ENCODE peak calls at places on chromosomes 6 and 20, in six cellular contexts. B, U, J, H, N and E are unnamed samples.

GRCh38 chr20:41116282-41116960 is 20.9 kb upstream of the PLCG1 start:
- DNase-seq in N (no peak), B (no peak), H (peak), J (no peak), U (no peak), E (no peak)

GRCh38 chr6:15366003-15366535 is 120.2 kb downstream of the JARID2 start:
- DNase-seq in N (no peak), B (no peak), J (no peak), U (no peak), H (no peak), E (no peak)

GRCh38 chr6:161594412-161594811 is 320.6 kb upstream of the AGPAT4 start:
- DNase-seq in B (no peak), U (no peak), H (no peak), N (no peak), J (no peak), E (no peak)

GRCh38 chr6:19444481-19444880 is 392.7 kb upstream of the ID4 start:
- DNase-seq in N (no peak), J (no peak), B (peak), U (no peak), H (no peak), E (no peak)

GRCh38 chr6:133512410-133513016 is 271.4 kb downstream of the EYA4 start:
- DNase-seq in N (peak), U (peak), J (no peak), H (peak), B (peak), E (peak)

GRCh38 chr20:19487420-19487819 is 270.6 kb upstream of the RIN2 start:
- DNase-seq in N (no peak), J (no peak), H (no peak), U (no peak), B (no peak), E (no peak)

GRCh38 chr6:108561742-108562502 is 1.2 kb downstream of the FOXO3 start:
- DNase-seq in B (peak), U (peak), H (no peak), J (no peak), N (no peak), E (peak)

GRCh38 chr20:62837790-62838458 is 21.1 kb downstream of the COL9A3 start:
- DNase-seq in N (no peak), U (peak), J (no peak), H (no peak), B (no peak), E (peak)

GRCh38 chr20:63943808-63944077 is 12.5 kb downstream of the UCKL1 start:
- DNase-seq in B (no peak), J (no peak), H (no peak), U (no peak), N (no peak), E (no peak)

GRCh38 chr20:47035191-47035590 is 140.5 kb downstream of the EYA2 start:
- DNase-seq in U (no peak), N (no peak), B (no peak), J (no peak), H (no peak), E (peak)

GRCh38 chr20:2217857-2218529 is 77.8 kb upstream of the TGM3 start:
- DNase-seq in B (no peak), J (peak), H (no peak), U (no peak), N (no peak), E (no peak)

GRCh38 chr6:108820011-108820410 is 28.2 kb upstream of the ARMC2 start:
- DNase-seq in H (no peak), B (no peak), U (no peak), N (no peak), J (no peak), E (no peak)

GRCh38 chr20:23971320-23971719 is 17.3 kb downstream of the GGTLC1 start:
- DNase-seq in B (no peak), N (no peak), J (no peak), H (no peak), U (no peak), E (no peak)

GRCh38 chr6:151389640-151390275 is 1.6 kb downstream of the ZBTB2 start:
- DNase-seq in B (peak), J (no peak), H (peak), N (peak), U (peak), E (peak)

GRCh38 chr6:49257549-49257948 is 205.5 kb downstream of the MMUT start:
- DNase-seq in H (no peak), U (no peak), B (no peak), J (no peak), N (no peak), E (no peak)

GRCh38 chr20:8764289-8764962 is 304.5 kb upstream of the PLCB4 start:
- DNase-seq in U (no peak), B (no peak), N (no peak), H (no peak), J (no peak), E (no peak)

GRCh38 chr20:57224641-57225138 is 41.8 kb downstream of the BMP7 start:
- DNase-seq in J (no peak), H (no peak), N (no peak), B (no peak), U (no peak), E (peak)

GRCh38 chr6:40550096-40550731 is 37.0 kb downstream of the LRFN2 start:
- DNase-seq in U (peak), B (peak), J (no peak), N (peak), H (peak), E (peak)

GRCh38 chr6:28543671-28544131 is 18.0 kb downstream of the GPX5 start:
- DNase-seq in B (no peak), U (no peak), H (no peak), N (no peak), J (no peak), E (peak)

GRCh38 chr6:165456327-165456726 is 146.9 kb upstream of the C6orf118 start:
- DNase-seq in J (no peak), B (peak), H (no peak), U (no peak), N (no peak), E (no peak)

GRCh38 chr6:14468656-14469321 is 351.2 kb downstream of the CD83 start:
- DNase-seq in N (no peak), B (no peak), J (no peak), U (no peak), H (no peak), E (no peak)

GRCh38 chr6:153437193-153437592 is 306.1 kb upstream of the RGS17 start:
- DNase-seq in B (no peak), H (no peak), U (no peak), J (no peak), N (no peak), E (no peak)

GRCh38 chr6:3237761-3238662 is 10.6 kb upstream of the TUBB2B start:
- DNase-seq in N (no peak), U (no peak), J (no peak), B (no peak), H (no peak), E (no peak)

GRCh38 chr20:3239867-3240775 is 1.1 kb upstream of the SLC4A11 start:
- DNase-seq in J (no peak), H (peak), U (no peak), B (no peak), N (no peak), E (no peak)

GRCh38 chr6:140360651-140361050 is 986.2 kb upstream of the CITED2 start:
- DNase-seq in B (peak), U (no peak), J (no peak), H (no peak), N (no peak), E (peak)

GRCh38 chr6:167282165-167282564 is 8.9 kb upstream of the UNC93A start:
- DNase-seq in H (no peak), B (no peak), J (no peak), N (no peak), U (no peak), E (no peak)

GRCh38 chr6:138818496-138819194 is 22.8 kb downstream of the ECT2L start:
- DNase-seq in U (no peak), H (no peak), J (peak), N (no peak), B (no peak), E (no peak)
- TF ChIP-seq SMC3 in U (no peak), H (no peak), J (no peak), N (no peak), B (no peak), E (no peak)

GRCh38 chr6:43367245-43367984 is 2.0 kb downstream of the ZNF318 start:
- DNase-seq in U (no peak), H (no peak), B (peak), J (no peak), N (no peak), E (no peak)

GRCh38 chr6:43373252-43373875 is 3.9 kb upstream of the ZNF318 start:
- DNase-seq in J (no peak), H (no peak), N (no peak), U (no peak), B (no peak), E (no peak)

GRCh38 chr6:43369174-43370002 is at the start of gene ZNF318:
- DNase-seq in H (peak), N (peak), U (peak), J (peak), B (peak), E (peak)

DNA sequence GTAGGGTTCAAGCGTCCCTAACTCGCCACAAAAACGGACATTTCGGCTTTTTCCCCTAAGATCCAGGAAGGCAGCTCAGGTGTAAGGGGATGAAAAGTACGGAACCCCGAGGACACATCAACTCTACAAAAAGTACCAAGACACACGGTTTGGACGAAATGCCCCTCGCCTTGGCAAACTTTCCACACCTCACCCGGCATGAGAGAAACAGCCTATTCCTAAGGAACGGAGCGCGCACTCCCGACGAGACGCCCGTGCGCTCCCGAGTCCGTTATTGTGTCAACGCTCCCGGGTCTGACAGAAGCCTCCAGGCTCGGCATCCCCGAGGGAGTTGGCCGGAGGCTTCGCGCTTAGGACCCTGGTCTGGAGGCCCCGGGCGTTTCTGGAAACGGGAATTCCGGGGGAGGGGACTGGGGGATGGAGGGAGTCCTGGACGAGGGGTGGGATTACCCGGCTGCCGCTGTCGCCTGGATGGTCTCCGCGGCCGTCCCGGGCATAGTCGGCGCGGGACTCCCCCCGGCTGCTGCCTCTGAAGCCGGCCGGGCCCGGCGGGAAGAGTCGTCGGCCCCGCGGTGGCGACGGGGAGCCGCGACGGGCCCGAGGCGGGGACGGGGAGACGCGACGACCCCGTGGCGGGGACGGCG is 808 bp downstream of the ZNF318 start:
- DNase-seq in N (peak), B (peak), U (peak), H (peak), J (no peak), E (peak)
- TF ChIP-seq SMC3 in N (no peak), B (no peak), U (no peak), H (no peak), J (no peak), E (no peak)

GRCh38 chr6:84263557-84263956 is 36.1 kb upstream of the CEP162 start:
- DNase-seq in U (peak), B (no peak), J (no peak), N (no peak), H (no peak), E (no peak)
- TF ChIP-seq SMC3 in U (no peak), B (no peak), J (no peak), N (no peak), H (no peak), E (no peak)

GRCh38 chr6:7176208-7176607 is 68.4 kb downstream of the RREB1 start:
- DNase-seq in H (no peak), J (no peak), B (no peak), N (no peak), U (no peak), E (peak)
- TF ChIP-seq SMC3 in H (no peak), J (no peak), B (no peak), N (no peak), U (no peak), E (no peak)

DNA sequence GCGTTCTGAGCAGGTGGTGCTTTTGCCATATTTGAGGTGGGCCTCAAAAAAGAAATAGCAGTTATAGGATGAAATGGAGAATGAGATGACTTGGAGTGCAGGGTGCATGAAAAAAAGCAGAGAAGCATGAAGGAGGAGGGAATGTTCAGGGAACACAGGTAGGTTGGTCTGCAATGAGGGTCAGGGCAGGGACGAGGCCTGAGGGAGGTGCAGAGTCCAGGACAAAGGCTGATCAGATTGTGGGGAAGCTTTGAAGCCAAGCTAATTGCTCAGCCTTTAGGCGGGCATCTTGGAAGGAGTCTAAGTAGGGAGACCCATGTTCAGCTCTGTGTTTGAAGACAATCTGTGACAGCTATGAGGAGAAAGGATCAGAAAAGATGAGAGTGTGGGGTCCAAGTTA is 12.0 kb downstream of the TRAM2 start:
- DNase-seq in J (no peak), U (no peak), N (no peak), H (no peak), B (no peak), E (no peak)
- TF ChIP-seq SMC3 in J (no peak), U (no peak), N (no peak), H (no peak), B (no peak), E (no peak)

DNA sequence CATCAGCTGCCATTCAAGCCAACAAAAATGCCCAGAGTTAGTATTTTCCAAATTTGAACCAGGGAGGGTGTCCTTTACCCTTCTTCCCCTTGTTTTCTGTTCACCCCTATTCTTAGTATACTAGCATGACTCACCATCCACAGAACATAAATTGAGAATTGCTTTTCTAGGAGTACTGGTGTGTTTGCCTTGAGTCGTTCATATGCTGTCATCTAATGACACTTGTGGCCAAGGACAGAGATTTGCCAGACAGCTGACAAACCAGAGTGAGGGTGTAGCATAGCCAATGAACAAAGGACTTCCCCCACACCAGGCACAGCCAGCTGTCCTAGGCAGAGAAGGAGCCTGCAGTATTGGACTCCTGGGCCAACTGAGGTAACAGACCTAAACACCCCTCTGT is 62.2 kb downstream of the FILIP1 start:
- DNase-seq in J (no peak), B (peak), U (no peak), H (no peak), N (no peak), E (no peak)
- TF ChIP-seq SMC3 in J (no peak), B (no peak), U (no peak), H (no peak), N (no peak), E (no peak)

DNA sequence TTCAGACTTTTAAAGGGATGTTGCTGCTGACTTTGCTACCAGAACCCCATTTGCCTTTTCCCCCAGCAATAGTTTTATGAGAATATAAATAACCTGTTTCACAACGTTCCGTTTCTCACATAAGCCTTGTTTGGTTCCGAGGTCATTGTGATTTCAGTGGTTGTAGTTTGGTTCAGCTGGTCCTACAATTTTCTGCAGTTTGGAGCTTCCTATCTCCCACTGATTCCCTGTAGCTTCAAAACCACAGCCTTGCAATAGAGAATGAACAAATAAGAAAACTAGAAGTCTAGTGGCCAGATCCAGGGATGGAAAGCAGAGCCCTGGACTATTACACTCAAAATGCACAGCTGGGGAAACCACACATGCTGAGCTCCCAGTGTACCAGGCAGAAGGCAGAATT is 24.1 kb upstream of the SH3BGRL2 start:
- DNase-seq in B (peak), N (no peak), H (no peak), U (peak), J (no peak), E (no peak)
- TF ChIP-seq SMC3 in B (no peak), N (no peak), H (no peak), U (no peak), J (no peak), E (no peak)

GRCh38 chr6:89675949-89676753 is 37.6 kb upstream of the LYRM2 start:
- DNase-seq in U (no peak), H (no peak), N (no peak), J (no peak), B (peak), E (peak)

GRCh38 chr6:89669002-89669401 is 30.5 kb upstream of the LYRM2 start:
- DNase-seq in B (peak), N (no peak), H (no peak), U (no peak), J (no peak), E (no peak)

GRCh38 chr6:89667872-89668556 is 29.5 kb upstream of the LYRM2 start:
- DNase-seq in H (no peak), B (no peak), J (no peak), U (no peak), N (no peak), E (no peak)

DNA sequence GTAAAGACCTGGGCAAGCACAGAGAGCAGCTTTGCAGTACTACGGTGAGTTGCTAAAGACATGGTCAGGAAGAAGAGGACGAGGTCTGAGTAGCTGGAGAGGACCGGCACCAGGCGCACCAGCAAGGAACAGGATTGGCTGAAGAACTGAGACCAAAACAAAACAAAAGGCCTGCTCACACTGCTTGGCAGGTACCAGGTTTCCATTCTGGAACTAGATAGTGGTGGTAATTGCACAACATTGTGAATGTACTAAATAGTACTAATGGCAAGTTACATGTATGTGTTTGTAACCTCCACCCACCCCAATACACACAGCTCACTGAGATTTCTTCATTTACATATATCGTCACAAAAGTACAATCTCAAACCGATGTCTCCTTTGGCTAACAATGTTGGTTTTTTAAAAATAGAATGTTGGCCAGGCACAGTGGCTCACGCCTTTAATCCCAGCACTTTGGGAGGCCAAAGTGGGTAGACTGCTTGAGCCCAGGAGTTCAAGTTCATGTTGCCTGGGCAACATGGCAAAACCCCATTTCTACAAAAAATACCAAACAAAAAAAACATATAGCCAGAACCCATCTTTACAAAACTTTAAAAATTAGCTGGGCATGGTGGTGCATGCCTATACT is 32.5 kb upstream of the LYRM2 start:
- DNase-seq in J (no peak), H (no peak), U (no peak), B (no peak), N (no peak), E (no peak)
- TF ChIP-seq SMC3 in J (no peak), H (no peak), U (no peak), B (no peak), N (no peak), E (no peak)

DNA sequence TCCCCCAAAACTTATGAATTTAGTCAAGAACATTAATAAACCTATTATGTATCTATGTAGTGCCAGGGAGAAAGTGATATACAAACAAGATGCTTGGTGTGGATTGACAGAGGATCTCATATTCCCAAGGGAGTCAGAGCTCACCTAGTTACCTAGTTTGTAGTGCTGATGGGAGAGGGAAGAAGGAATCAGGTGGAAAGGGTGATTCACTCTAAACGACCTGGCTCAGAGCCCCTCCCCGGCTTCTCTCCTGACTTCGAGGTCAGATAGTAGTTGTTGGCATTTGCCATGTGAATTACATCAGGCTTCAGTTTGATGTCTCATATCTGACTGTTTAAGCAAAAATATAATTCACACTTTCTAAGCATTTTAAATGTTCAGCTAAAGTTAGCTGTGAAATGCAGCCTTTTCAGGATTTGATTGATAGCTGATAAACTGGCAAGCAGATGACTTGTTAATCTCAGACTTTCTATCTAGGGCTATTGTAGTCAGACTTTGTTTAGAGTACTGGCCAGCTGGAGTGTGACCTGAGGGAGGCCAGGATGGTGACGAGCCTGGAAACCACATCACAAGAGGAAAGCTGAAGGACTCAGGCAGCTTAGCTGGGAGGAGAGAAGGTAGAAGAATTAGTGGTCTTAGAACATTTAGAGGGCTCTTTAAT is 123.7 kb downstream of the AKAP7 start:
- DNase-seq in N (no peak), B (peak), H (no peak), U (no peak), J (no peak), E (no peak)
- TF ChIP-seq SMC3 in N (no peak), B (no peak), H (no peak), U (no peak), J (no peak), E (no peak)